ENCODE peak calls at places on chromosomes 1 and 21, in four cellular contexts. One of them, this sample, is unnamed.

GRCh38 chr1:201119206-201119814 is 7.1 kb upstream of the CACNA1S start:
- DNase-seq in tibial nerve: no peak
- DNase-seq in testis: peak
- DNase-seq in MM.1S: peak
- DNase-seq in this sample: no peak

GRCh38 chr1:26524181-26524580 is 5.4 kb upstream of the RPS6KA1 start:
- DNase-seq in tibial nerve: no peak
- DNase-seq in testis: no peak
- DNase-seq in MM.1S: no peak
- DNase-seq in this sample: no peak

GRCh38 chr1:27355683-27356082 is 11.1 kb downstream of the MAP3K6 start:
- DNase-seq in tibial nerve: no peak
- DNase-seq in testis: no peak
- DNase-seq in MM.1S: no peak
- DNase-seq in this sample: no peak

GRCh38 chr1:23751050-23751814 is 8.0 kb downstream of the ELOA start:
- DNase-seq in tibial nerve: no peak
- DNase-seq in testis: peak
- DNase-seq in MM.1S: peak
- DNase-seq in this sample: no peak

GRCh38 chr1:22018583-22019559 is 17.4 kb downstream of the CELA3A start:
- DNase-seq in tibial nerve: no peak
- DNase-seq in testis: peak
- DNase-seq in MM.1S: peak
- DNase-seq in this sample: no peak

GRCh38 chr1:1302951-1303509 is 4.7 kb downstream of the ACAP3 start:
- DNase-seq in tibial nerve: no peak
- DNase-seq in testis: no peak
- DNase-seq in MM.1S: no peak
- DNase-seq in this sample: no peak

GRCh38 chr1:111236806-111237205 is 9.3 kb downstream of the CHI3L2 start:
- DNase-seq in tibial nerve: no peak
- DNase-seq in testis: no peak
- DNase-seq in MM.1S: no peak
- DNase-seq in this sample: no peak

GRCh38 chr1:228869312-228869824 is 134.1 kb downstream of the RHOU start:
- DNase-seq in tibial nerve: no peak
- DNase-seq in testis: no peak
- DNase-seq in MM.1S: no peak
- DNase-seq in this sample: no peak

GRCh38 chr1:171902527-171902926 is 61.2 kb downstream of the DNM3 start:
- DNase-seq in tibial nerve: no peak
- DNase-seq in testis: no peak
- DNase-seq in MM.1S: no peak
- DNase-seq in this sample: no peak

GRCh38 chr1:220219865-220220698 is 52.2 kb downstream of the RAB3GAP2 start:
- DNase-seq in tibial nerve: no peak
- DNase-seq in testis: no peak
- DNase-seq in MM.1S: no peak
- DNase-seq in this sample: no peak

GRCh38 chr1:99250724-99251123 is 13.6 kb upstream of the PLPPR4 start:
- DNase-seq in tibial nerve: no peak
- DNase-seq in testis: no peak
- DNase-seq in MM.1S: no peak
- DNase-seq in this sample: no peak

GRCh38 chr1:12587981-12588620 is 29.9 kb downstream of the DHRS3 start:
- DNase-seq in tibial nerve: no peak
- DNase-seq in testis: no peak
- DNase-seq in MM.1S: no peak
- DNase-seq in this sample: no peak

GRCh38 chr1:232880354-232880753 is 70.1 kb upstream of the NTPCR start:
- DNase-seq in tibial nerve: no peak
- DNase-seq in testis: peak
- DNase-seq in MM.1S: no peak
- DNase-seq in this sample: no peak

GRCh38 chr1:228846952-228847351 is 111.7 kb downstream of the RHOU start:
- DNase-seq in tibial nerve: no peak
- DNase-seq in testis: no peak
- DNase-seq in MM.1S: no peak
- DNase-seq in this sample: no peak

GRCh38 chr1:157771666-157772425 is 5.1 kb downstream of the FCRL2 start:
- DNase-seq in tibial nerve: no peak
- DNase-seq in testis: no peak
- DNase-seq in MM.1S: no peak
- DNase-seq in this sample: no peak

GRCh38 chr1:74113333-74113732 is 84.6 kb downstream of the LRRIQ3 start:
- DNase-seq in tibial nerve: no peak
- DNase-seq in testis: no peak
- DNase-seq in MM.1S: no peak
- DNase-seq in this sample: no peak

GRCh38 chr21:41634858-41635257 is 126.9 kb upstream of the TMPRSS2 start:
- DNase-seq in tibial nerve: no peak
- DNase-seq in testis: no peak
- DNase-seq in MM.1S: no peak
- DNase-seq in this sample: no peak

GRCh38 chr1:58785424-58786058 is 1.7 kb upstream of the JUN start:
- DNase-seq in tibial nerve: no peak
- DNase-seq in testis: peak
- DNase-seq in MM.1S: peak
- DNase-seq in this sample: no peak

GRCh38 chr1:153515504-153516394 is 20.0 kb downstream of the S100A6 start:
- DNase-seq in tibial nerve: no peak
- DNase-seq in testis: no peak
- DNase-seq in MM.1S: no peak
- DNase-seq in this sample: no peak

GRCh38 chr1:186617860-186618780 is 62.1 kb downstream of the PTGS2 start:
- DNase-seq in tibial nerve: no peak
- DNase-seq in testis: peak
- DNase-seq in MM.1S: peak
- DNase-seq in this sample: peak

GRCh38 chr1:12650001-12650421 is 6.1 kb downstream of the AADACL4 start:
- DNase-seq in tibial nerve: no peak
- DNase-seq in testis: no peak
- DNase-seq in MM.1S: no peak
- DNase-seq in this sample: no peak

GRCh38 chr1:119367332-119368124 is 1.1 kb upstream of the HAO2 start:
- DNase-seq in tibial nerve: no peak
- DNase-seq in testis: no peak
- DNase-seq in MM.1S: peak
- DNase-seq in this sample: no peak

GRCh38 chr1:172717722-172718455 is 59.0 kb downstream of the FASLG start:
- DNase-seq in tibial nerve: no peak
- DNase-seq in testis: peak
- DNase-seq in MM.1S: no peak
- DNase-seq in this sample: no peak

GRCh38 chr1:159913451-159914192 is 11.7 kb downstream of the TAGLN2 start:
- DNase-seq in tibial nerve: no peak
- DNase-seq in testis: no peak
- DNase-seq in MM.1S: no peak
- DNase-seq in this sample: no peak

GRCh38 chr1:61588736-61589381 is 136.1 kb downstream of the TM2D1 start:
- DNase-seq in tibial nerve: no peak
- DNase-seq in testis: peak
- DNase-seq in MM.1S: peak
- DNase-seq in this sample: peak

GRCh38 chr21:34074283-34075098 is 1.1 kb downstream of the MRPS6 start:
- DNase-seq in tibial nerve: no peak
- DNase-seq in testis: no peak
- DNase-seq in MM.1S: no peak
- DNase-seq in this sample: peak
- H3K27ac ChIP-seq in tibial nerve: peak
- H3K27ac ChIP-seq in testis: no peak
- H3K27ac ChIP-seq in MM.1S: no peak
- H3K27ac ChIP-seq in this sample: no peak

DNA sequence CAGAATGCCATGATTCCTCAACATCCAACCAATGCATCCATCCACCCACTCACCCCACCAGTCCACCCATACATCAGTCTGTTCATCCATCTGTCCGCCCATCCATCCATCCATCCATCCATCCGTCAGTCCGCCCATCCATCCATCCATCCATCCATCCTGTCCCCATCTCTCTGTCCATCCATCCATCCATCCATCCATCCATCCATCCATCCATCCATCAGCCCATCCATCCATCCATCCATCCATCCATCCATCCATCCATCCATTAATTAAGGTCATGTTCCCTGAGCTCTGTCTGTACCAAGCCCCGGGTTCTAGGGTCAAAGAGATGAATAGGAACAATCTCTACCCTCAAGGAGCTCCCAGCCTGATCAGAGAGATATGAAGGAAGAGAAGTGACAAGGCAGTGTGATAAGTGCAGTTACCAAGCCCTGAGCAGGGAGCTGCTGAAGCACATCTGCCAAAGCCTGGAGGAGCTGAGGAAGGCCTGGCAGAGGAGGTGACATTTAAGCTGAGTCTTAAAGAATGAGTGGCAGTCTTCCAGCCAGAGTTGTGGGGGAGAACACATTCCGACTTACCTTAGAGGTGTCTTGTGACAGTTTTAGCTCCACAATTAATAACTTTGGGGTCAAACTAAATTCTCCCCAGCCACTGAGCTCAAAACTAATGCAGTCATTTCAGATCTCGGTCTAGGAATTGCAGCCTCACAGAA is 47.9 kb downstream of the GRIK3 start:
- DNase-seq in tibial nerve: no peak
- DNase-seq in testis: no peak
- DNase-seq in MM.1S: no peak
- DNase-seq in this sample: no peak
- H3K4me3 ChIP-seq in tibial nerve: no peak
- H3K4me3 ChIP-seq in testis: no peak
- H3K4me3 ChIP-seq in MM.1S: no peak
- H3K4me3 ChIP-seq in this sample: no peak

GRCh38 chr1:31923905-31924304 is 14.3 kb downstream of the PTP4A2 start:
- DNase-seq in tibial nerve: no peak
- DNase-seq in testis: no peak
- DNase-seq in MM.1S: no peak
- DNase-seq in this sample: no peak

GRCh38 chr1:31927661-31927980 is 10.5 kb downstream of the PTP4A2 start:
- DNase-seq in tibial nerve: no peak
- DNase-seq in testis: no peak
- DNase-seq in MM.1S: no peak
- DNase-seq in this sample: no peak

GRCh38 chr1:31924839-31925238 is 13.3 kb downstream of the PTP4A2 start:
- DNase-seq in tibial nerve: no peak
- DNase-seq in testis: no peak
- DNase-seq in MM.1S: no peak
- DNase-seq in this sample: no peak

GRCh38 chr1:31926252-31926651 is 11.9 kb downstream of the PTP4A2 start:
- DNase-seq in tibial nerve: no peak
- DNase-seq in testis: no peak
- DNase-seq in MM.1S: no peak
- DNase-seq in this sample: no peak

DNA sequence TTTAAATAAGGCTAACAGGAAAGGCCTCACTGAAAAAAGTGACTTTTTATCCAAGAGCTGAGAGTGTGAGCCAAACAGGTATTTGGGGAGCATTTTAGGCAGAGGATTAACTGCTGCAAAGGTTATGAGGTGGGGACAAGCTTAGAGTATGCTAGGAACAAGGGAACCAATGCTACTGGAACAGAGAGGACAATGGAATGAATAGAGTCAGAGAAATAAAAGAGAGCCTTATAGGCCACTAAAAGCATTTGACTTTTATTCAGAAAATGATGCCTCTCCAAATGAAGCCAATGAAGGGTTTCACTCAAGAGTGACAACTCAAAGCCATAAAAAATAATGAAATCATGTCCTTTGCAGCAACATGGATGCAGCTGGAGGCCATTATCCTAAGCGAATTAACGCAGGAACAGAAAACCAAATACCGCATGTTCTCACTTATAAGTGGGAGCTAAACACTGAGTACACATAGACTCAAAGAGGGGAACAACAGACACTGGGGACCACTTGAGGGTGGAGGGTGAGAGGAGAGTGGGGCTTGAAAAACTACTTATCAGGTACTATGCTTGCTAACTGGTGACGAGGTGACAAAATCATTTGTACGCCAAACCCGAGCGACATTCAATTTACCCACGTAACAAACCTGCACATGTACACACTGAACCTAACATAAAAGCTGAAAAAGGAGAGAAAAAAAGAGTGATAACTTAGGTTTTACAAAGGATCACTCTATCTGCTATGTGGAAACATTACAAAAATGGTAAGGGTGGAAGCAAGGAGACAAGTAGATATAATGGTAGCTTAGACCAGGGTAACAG is 11.1 kb downstream of the PTP4A2 start:
- DNase-seq in tibial nerve: no peak
- DNase-seq in testis: no peak
- DNase-seq in MM.1S: no peak
- DNase-seq in this sample: no peak
- H3K27ac ChIP-seq in tibial nerve: peak
- H3K27ac ChIP-seq in testis: peak
- H3K27ac ChIP-seq in MM.1S: no peak
- H3K27ac ChIP-seq in this sample: peak

DNA sequence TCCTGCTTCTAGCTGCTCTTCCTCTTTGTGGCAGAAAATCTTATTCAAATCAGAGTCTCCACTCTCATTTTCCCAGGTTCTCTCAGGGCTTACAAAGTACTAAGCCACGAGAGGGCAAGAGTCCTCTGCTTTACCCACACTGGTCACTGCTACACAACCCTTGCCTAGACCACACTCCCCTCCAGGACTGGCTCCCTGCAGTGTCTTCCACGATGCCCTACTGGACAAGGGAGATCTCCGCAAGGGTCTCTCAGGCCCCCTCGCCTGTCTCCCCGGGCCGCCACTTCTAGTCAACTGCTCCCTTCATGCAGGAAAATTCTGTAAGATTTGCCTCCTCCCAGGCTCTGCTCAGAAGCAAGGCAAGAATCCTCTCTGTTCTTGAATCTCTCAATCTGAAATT is 319.6 kb downstream of the RRAGC start:
- DNase-seq in tibial nerve: no peak
- DNase-seq in testis: no peak
- DNase-seq in MM.1S: no peak
- DNase-seq in this sample: no peak
- H3K4me3 ChIP-seq in tibial nerve: no peak
- H3K4me3 ChIP-seq in testis: no peak
- H3K4me3 ChIP-seq in MM.1S: no peak
- H3K4me3 ChIP-seq in this sample: no peak

GRCh38 chr1:84598846-84599741 is 24.9 kb upstream of the CTBS start:
- DNase-seq in tibial nerve: no peak
- DNase-seq in testis: no peak
- DNase-seq in MM.1S: peak
- DNase-seq in this sample: no peak
- H3K27ac ChIP-seq in tibial nerve: no peak
- H3K27ac ChIP-seq in testis: no peak
- H3K27ac ChIP-seq in MM.1S: peak
- H3K27ac ChIP-seq in this sample: no peak

GRCh38 chr1:24932284-24932683 is 2.2 kb upstream of the RUNX3 start:
- DNase-seq in tibial nerve: no peak
- DNase-seq in testis: peak
- DNase-seq in MM.1S: peak
- DNase-seq in this sample: peak
- H3K4me3 ChIP-seq in tibial nerve: peak
- H3K4me3 ChIP-seq in testis: no peak
- H3K4me3 ChIP-seq in MM.1S: peak
- H3K4me3 ChIP-seq in this sample: peak

This sample was measured in right cardiac atrium.